ENCODE peak calls at places on chromosomes 7 and 10, in five cellular contexts. T, L, G, Z and B are unnamed samples.

GRCh38 chr10:48639646-48640045 is 34.8 kb upstream of the ARHGAP22 start:
- DNase-seq in L (no peak), G (no peak), T (no peak), Z (no peak), B (no peak)

GRCh38 chr10:96767611-96768010 is 47.3 kb upstream of the PIK3AP1 start:
- DNase-seq in T (no peak), G (no peak), Z (no peak), L (no peak), B (no peak)

GRCh38 chr7:137942459-137943115 is 59.3 kb downstream of the CREB3L2 start:
- DNase-seq in L (peak; percentile 70), T (no peak), Z (no peak), G (no peak), B (no peak)

GRCh38 chr10:133611079-133611478 is 15.5 kb downstream of the FRG2B start:
- DNase-seq in L (no peak), T (no peak), Z (no peak), G (no peak), B (no peak)

GRCh38 chr7:131630427-131630826 is 74.0 kb upstream of the PODXL start:
- DNase-seq in T (no peak), L (no peak), Z (no peak), G (no peak), B (no peak)

GRCh38 chr7:1659696-1660095 is 10.4 kb upstream of the ELFN1 start:
- DNase-seq in L (peak; percentile 21), Z (no peak), G (no peak), T (no peak), B (no peak)

GRCh38 chr10:30013684-30014246 is 45.6 kb downstream of the JCAD start:
- DNase-seq in G (no peak), L (peak; percentile 73), Z (no peak), T (no peak), B (no peak)

GRCh38 chr7:377069-378040 is 87.4 kb downstream of the FOXL3 start:
- DNase-seq in T (no peak), G (no peak), Z (no peak), L (no peak), B (no peak)

GRCh38 chr10:77635402-77636227 is 2.0 kb downstream of the KCNMA1 start:
- DNase-seq in L (no peak), G (no peak), T (no peak), Z (no peak), B (no peak)

GRCh38 chr7:16428182-16428581 is 6.8 kb upstream of the CRPPA start:
- DNase-seq in G (no peak), L (no peak), Z (no peak), T (no peak), B (no peak)

GRCh38 chr7:618539-619355 is 99.1 kb upstream of the PDGFA start:
- DNase-seq in Z (no peak), G (peak; percentile 51), T (no peak), L (no peak), B (no peak)

GRCh38 chr7:80736371-80736770 is 97.9 kb downstream of the CD36 start:
- DNase-seq in L (no peak), T (no peak), Z (no peak), G (no peak), B (no peak)

GRCh38 chr10:72092171-72092924 is 4.0 kb upstream of the SPOCK2 start:
- DNase-seq in G (no peak), T (no peak), Z (no peak), L (no peak), B (no peak)

GRCh38 chr7:1704326-1705241 is 34.5 kb downstream of the ELFN1 start:
- DNase-seq in T (no peak), Z (no peak), G (no peak), L (no peak), B (no peak)

GRCh38 chr7:121306565-121306964 is 22.2 kb upstream of the WNT16 start:
- DNase-seq in Z (no peak), G (no peak), T (no peak), L (no peak), B (no peak)

GRCh38 chr7:130141858-130142653 is 63.1 kb downstream of the TMEM209 start:
- DNase-seq in L (no peak), Z (no peak), T (no peak), G (no peak), B (no peak)

GRCh38 chr7:87877641-87878040 is 1.3 kb downstream of the DBF4 start:
- DNase-seq in T (no peak), L (peak; percentile 14), G (no peak), Z (no peak), B (no peak)

GRCh38 chr7:130154131-130154500 is 51.1 kb downstream of the TMEM209 start:
- DNase-seq in L (no peak), G (no peak), Z (no peak), T (no peak), B (no peak)

GRCh38 chr7:2036786-2037185 is 196.0 kb downstream of the MAD1L1 start:
- DNase-seq in T (no peak), Z (no peak), G (no peak), L (no peak), B (no peak)

GRCh38 chr10:83734278-83734677 is 405.0 kb upstream of the GHITM start:
- DNase-seq in L (no peak), T (no peak), G (no peak), Z (no peak), B (no peak)

GRCh38 chr10:97762816-97763215 is 9.0 kb downstream of the SFRP5 start:
- DNase-seq in L (peak; percentile 71), G (no peak), T (peak; percentile 62), Z (no peak), B (no peak)

GRCh38 chr7:132394283-132395003 is 181.8 kb downstream of the PLXNA4 start:
- DNase-seq in L (no peak), Z (no peak), G (no peak), T (no peak), B (no peak)

GRCh38 chr10:68133553-68133952 is 24.3 kb downstream of the MYPN start:
- DNase-seq in T (no peak), G (no peak), L (no peak), Z (no peak), B (peak; percentile 35)

GRCh38 chr10:191703-192518 is 56.7 kb downstream of the ZMYND11 start:
- DNase-seq in L (peak; percentile 79), Z (no peak), T (peak; percentile 61), G (no peak), B (no peak)

GRCh38 chr7:132825222-132825621 is 249.0 kb upstream of the PLXNA4 start:
- DNase-seq in T (no peak), L (no peak), G (no peak), Z (no peak), B (no peak)

GRCh38 chr7:46245587-46246111 is 324.6 kb upstream of the IGFBP3 start:
- DNase-seq in G (no peak), Z (no peak), L (no peak), T (no peak), B (no peak)

GRCh38 chr7:103630318-103630717 is 184.3 kb upstream of the SLC26A5 start:
- DNase-seq in G (no peak), T (no peak), Z (no peak), L (no peak), B (peak; percentile 1)

GRCh38 chr10:15370212-15370740 is 813 bp downstream of the FAM171A1 start:
- DNase-seq in T (peak; percentile 73), Z (no peak), L (peak; percentile 30), G (no peak), B (peak; percentile 28)

GRCh38 chr10:69732147-69732825 is 69.4 kb upstream of the COL13A1 start:
- DNase-seq in T (no peak), G (no peak), L (no peak), Z (no peak), B (no peak)

GRCh38 chr7:2668401-2668800 is 19.6 kb upstream of the AMZ1 start:
- DNase-seq in Z (no peak), G (no peak), T (no peak), L (peak; percentile 61), B (peak; percentile 43)

GRCh38 chr10:51468424-51468823 is 231.0 kb downstream of the CSTF2T start:
- DNase-seq in G (no peak), L (no peak), Z (no peak), T (no peak), B (no peak)

GRCh38 chr10:19638173-19638872 is 177.9 kb upstream of the PLXDC2 start:
- DNase-seq in L (peak; percentile 99), G (no peak), Z (no peak), T (peak; percentile 83), B (peak; percentile 64)

GRCh38 chr7:2138146-2138765 is 94.5 kb downstream of the MAD1L1 start:
- DNase-seq in G (peak; percentile 38), L (no peak), T (no peak), Z (no peak), B (no peak)

GRCh38 chr7:81226234-81226633 is 307.4 kb upstream of the SEMA3C start:
- DNase-seq in T (no peak), G (no peak), Z (no peak), L (no peak), B (no peak)

GRCh38 chr7:107966701-107967100 is 36.3 kb downstream of the LAMB1 start:
- DNase-seq in Z (no peak), T (peak; percentile 68), L (peak; percentile 90), G (no peak), B (peak; percentile 69)

GRCh38 chr10:68095176-68095575 is 14.1 kb upstream of the MYPN start:
- DNase-seq in Z (no peak), L (peak; percentile 55), G (no peak), T (peak; percentile 59), B (peak; percentile 76)

GRCh38 chr10:128062331-128062730 is 63.9 kb downstream of the MKI67 start:
- DNase-seq in Z (no peak), T (no peak), G (no peak), L (peak; percentile 18), B (no peak)

GRCh38 chr7:91567111-91568012 is 303.1 kb downstream of the FZD1 start:
- DNase-seq in L (no peak), Z (no peak), T (no peak), G (no peak), B (no peak)